ENCODE peak calls at places on chromosomes 16 and 17, in six cellular contexts. One of them, this sample, is unnamed.

GRCh38 chr17:74453665-74454196 is 12.7 kb upstream of the CD300A start:
- DNase-seq in non-pigmented ciliary epithelial cell: no peak
- DNase-seq in stimulated activated naive CD8-positive, alpha-beta T cell treated with anti-CD3 and anti-CD28 coated beads, Interleukin-15, Interleukin-2, amounts not matched to agents 100 U/mL and 50 U/mL, for 24 hours: no peak
- DNase-seq in germinal center: peak
- DNase-seq in naive thymus-derived CD4-positive, alpha-beta T cell: no peak
- DNase-seq in A172: no peak
- DNase-seq in this sample: peak

GRCh38 chr17:68600881-68601564 is at the start of gene FAM20A:
- DNase-seq in naive thymus-derived CD4-positive, alpha-beta T cell: no peak
- DNase-seq in non-pigmented ciliary epithelial cell: no peak
- DNase-seq in stimulated activated naive CD8-positive, alpha-beta T cell treated with anti-CD3 and anti-CD28 coated beads, Interleukin-15, Interleukin-2, amounts not matched to agents 100 U/mL and 50 U/mL, for 24 hours: peak
- DNase-seq in A172: no peak
- DNase-seq in germinal center: peak
- DNase-seq in this sample: no peak

GRCh38 chr17:37429039-37429438 is 22.4 kb downstream of the TADA2A start:
- DNase-seq in naive thymus-derived CD4-positive, alpha-beta T cell: no peak
- DNase-seq in stimulated activated naive CD8-positive, alpha-beta T cell treated with anti-CD3 and anti-CD28 coated beads, Interleukin-15, Interleukin-2, amounts not matched to agents 100 U/mL and 50 U/mL, for 24 hours: no peak
- DNase-seq in germinal center: no peak
- DNase-seq in A172: no peak
- DNase-seq in non-pigmented ciliary epithelial cell: no peak
- DNase-seq in this sample: no peak

GRCh38 chr17:2484876-2485275 is 26.8 kb downstream of the METTL16 start:
- DNase-seq in A172: no peak
- DNase-seq in non-pigmented ciliary epithelial cell: peak
- DNase-seq in germinal center: no peak
- DNase-seq in stimulated activated naive CD8-positive, alpha-beta T cell treated with anti-CD3 and anti-CD28 coated beads, Interleukin-15, Interleukin-2, amounts not matched to agents 100 U/mL and 50 U/mL, for 24 hours: no peak
- DNase-seq in naive thymus-derived CD4-positive, alpha-beta T cell: no peak
- DNase-seq in this sample: no peak

GRCh38 chr17:1865252-1866037 is 35.6 kb downstream of the RPA1 start:
- DNase-seq in non-pigmented ciliary epithelial cell: no peak
- DNase-seq in naive thymus-derived CD4-positive, alpha-beta T cell: peak
- DNase-seq in A172: peak
- DNase-seq in germinal center: peak
- DNase-seq in stimulated activated naive CD8-positive, alpha-beta T cell treated with anti-CD3 and anti-CD28 coated beads, Interleukin-15, Interleukin-2, amounts not matched to agents 100 U/mL and 50 U/mL, for 24 hours: peak
- DNase-seq in this sample: peak

GRCh38 chr17:8857919-8858318 is 9.6 kb downstream of the PIK3R6 start:
- DNase-seq in naive thymus-derived CD4-positive, alpha-beta T cell: peak
- DNase-seq in germinal center: no peak
- DNase-seq in non-pigmented ciliary epithelial cell: no peak
- DNase-seq in A172: peak
- DNase-seq in stimulated activated naive CD8-positive, alpha-beta T cell treated with anti-CD3 and anti-CD28 coated beads, Interleukin-15, Interleukin-2, amounts not matched to agents 100 U/mL and 50 U/mL, for 24 hours: peak
- DNase-seq in this sample: no peak

GRCh38 chr17:81512984-81513668 is 527 bp upstream of the ACTG1 start:
- DNase-seq in stimulated activated naive CD8-positive, alpha-beta T cell treated with anti-CD3 and anti-CD28 coated beads, Interleukin-15, Interleukin-2, amounts not matched to agents 100 U/mL and 50 U/mL, for 24 hours: peak
- DNase-seq in A172: peak
- DNase-seq in germinal center: peak
- DNase-seq in naive thymus-derived CD4-positive, alpha-beta T cell: peak
- DNase-seq in non-pigmented ciliary epithelial cell: no peak
- DNase-seq in this sample: peak

GRCh38 chr17:63381101-63381729 is 64.9 kb downstream of the CYB561 start:
- DNase-seq in A172: no peak
- DNase-seq in germinal center: no peak
- DNase-seq in naive thymus-derived CD4-positive, alpha-beta T cell: no peak
- DNase-seq in stimulated activated naive CD8-positive, alpha-beta T cell treated with anti-CD3 and anti-CD28 coated beads, Interleukin-15, Interleukin-2, amounts not matched to agents 100 U/mL and 50 U/mL, for 24 hours: no peak
- DNase-seq in non-pigmented ciliary epithelial cell: no peak
- DNase-seq in this sample: peak

GRCh38 chr17:58530655-58531054 is 16.2 kb upstream of the MTMR4 start:
- DNase-seq in germinal center: no peak
- DNase-seq in stimulated activated naive CD8-positive, alpha-beta T cell treated with anti-CD3 and anti-CD28 coated beads, Interleukin-15, Interleukin-2, amounts not matched to agents 100 U/mL and 50 U/mL, for 24 hours: no peak
- DNase-seq in naive thymus-derived CD4-positive, alpha-beta T cell: no peak
- DNase-seq in non-pigmented ciliary epithelial cell: no peak
- DNase-seq in A172: no peak
- DNase-seq in this sample: no peak

GRCh38 chr17:45690876-45691275 is 93.2 kb upstream of the CRHR1 start:
- DNase-seq in non-pigmented ciliary epithelial cell: no peak
- DNase-seq in stimulated activated naive CD8-positive, alpha-beta T cell treated with anti-CD3 and anti-CD28 coated beads, Interleukin-15, Interleukin-2, amounts not matched to agents 100 U/mL and 50 U/mL, for 24 hours: no peak
- DNase-seq in naive thymus-derived CD4-positive, alpha-beta T cell: no peak
- DNase-seq in germinal center: no peak
- DNase-seq in A172: no peak
- DNase-seq in this sample: no peak

GRCh38 chr17:61149862-61150362 is 249.7 kb upstream of the TBX2 start:
- DNase-seq in naive thymus-derived CD4-positive, alpha-beta T cell: no peak
- DNase-seq in A172: no peak
- DNase-seq in non-pigmented ciliary epithelial cell: no peak
- DNase-seq in stimulated activated naive CD8-positive, alpha-beta T cell treated with anti-CD3 and anti-CD28 coated beads, Interleukin-15, Interleukin-2, amounts not matched to agents 100 U/mL and 50 U/mL, for 24 hours: no peak
- DNase-seq in germinal center: no peak
- DNase-seq in this sample: no peak

GRCh38 chr17:36525888-36526287 is 8.8 kb downstream of the MYO19 start:
- DNase-seq in naive thymus-derived CD4-positive, alpha-beta T cell: no peak
- DNase-seq in A172: no peak
- DNase-seq in germinal center: no peak
- DNase-seq in stimulated activated naive CD8-positive, alpha-beta T cell treated with anti-CD3 and anti-CD28 coated beads, Interleukin-15, Interleukin-2, amounts not matched to agents 100 U/mL and 50 U/mL, for 24 hours: no peak
- DNase-seq in non-pigmented ciliary epithelial cell: no peak
- DNase-seq in this sample: no peak

GRCh38 chr17:2053380-2054261 is 1.3 kb upstream of the HIC1 start:
- DNase-seq in stimulated activated naive CD8-positive, alpha-beta T cell treated with anti-CD3 and anti-CD28 coated beads, Interleukin-15, Interleukin-2, amounts not matched to agents 100 U/mL and 50 U/mL, for 24 hours: peak
- DNase-seq in germinal center: peak
- DNase-seq in naive thymus-derived CD4-positive, alpha-beta T cell: peak
- DNase-seq in A172: no peak
- DNase-seq in non-pigmented ciliary epithelial cell: no peak
- DNase-seq in this sample: peak

GRCh38 chr17:31226373-31226772 is 70.7 kb downstream of the OMG start:
- DNase-seq in non-pigmented ciliary epithelial cell: no peak
- DNase-seq in A172: no peak
- DNase-seq in naive thymus-derived CD4-positive, alpha-beta T cell: no peak
- DNase-seq in germinal center: no peak
- DNase-seq in stimulated activated naive CD8-positive, alpha-beta T cell treated with anti-CD3 and anti-CD28 coated beads, Interleukin-15, Interleukin-2, amounts not matched to agents 100 U/mL and 50 U/mL, for 24 hours: no peak
- DNase-seq in this sample: no peak

GRCh38 chr17:42698736-42699414 is 16.5 kb downstream of the CNTNAP1 start:
- DNase-seq in germinal center: peak
- DNase-seq in non-pigmented ciliary epithelial cell: no peak
- DNase-seq in A172: peak
- DNase-seq in stimulated activated naive CD8-positive, alpha-beta T cell treated with anti-CD3 and anti-CD28 coated beads, Interleukin-15, Interleukin-2, amounts not matched to agents 100 U/mL and 50 U/mL, for 24 hours: no peak
- DNase-seq in naive thymus-derived CD4-positive, alpha-beta T cell: no peak
- DNase-seq in this sample: peak

GRCh38 chr17:49249292-49249794 is 18.8 kb upstream of the PHOSPHO1 start:
- DNase-seq in A172: peak
- DNase-seq in stimulated activated naive CD8-positive, alpha-beta T cell treated with anti-CD3 and anti-CD28 coated beads, Interleukin-15, Interleukin-2, amounts not matched to agents 100 U/mL and 50 U/mL, for 24 hours: no peak
- DNase-seq in naive thymus-derived CD4-positive, alpha-beta T cell: no peak
- DNase-seq in non-pigmented ciliary epithelial cell: no peak
- DNase-seq in germinal center: peak
- DNase-seq in this sample: peak

GRCh38 chr16:67406628-67407027 is 9.6 kb downstream of the ZDHHC1 start:
- DNase-seq in stimulated activated naive CD8-positive, alpha-beta T cell treated with anti-CD3 and anti-CD28 coated beads, Interleukin-15, Interleukin-2, amounts not matched to agents 100 U/mL and 50 U/mL, for 24 hours: no peak
- DNase-seq in A172: peak
- DNase-seq in germinal center: no peak
- DNase-seq in naive thymus-derived CD4-positive, alpha-beta T cell: no peak
- DNase-seq in non-pigmented ciliary epithelial cell: peak
- DNase-seq in this sample: no peak

GRCh38 chr16:48350716-48351115 is 34.5 kb downstream of the SIAH1 start:
- DNase-seq in naive thymus-derived CD4-positive, alpha-beta T cell: no peak
- DNase-seq in A172: peak
- DNase-seq in non-pigmented ciliary epithelial cell: no peak
- DNase-seq in stimulated activated naive CD8-positive, alpha-beta T cell treated with anti-CD3 and anti-CD28 coated beads, Interleukin-15, Interleukin-2, amounts not matched to agents 100 U/mL and 50 U/mL, for 24 hours: no peak
- DNase-seq in germinal center: no peak
- DNase-seq in this sample: no peak

GRCh38 chr16:70018254-70018653 is 67.1 kb downstream of the CLEC18A start:
- DNase-seq in naive thymus-derived CD4-positive, alpha-beta T cell: peak
- DNase-seq in stimulated activated naive CD8-positive, alpha-beta T cell treated with anti-CD3 and anti-CD28 coated beads, Interleukin-15, Interleukin-2, amounts not matched to agents 100 U/mL and 50 U/mL, for 24 hours: no peak
- DNase-seq in A172: peak
- DNase-seq in germinal center: peak
- DNase-seq in non-pigmented ciliary epithelial cell: no peak
- DNase-seq in this sample: peak

GRCh38 chr17:31392002-31392855 is 754 bp downstream of the RAB11FIP4 start:
- DNase-seq in germinal center: no peak
- DNase-seq in stimulated activated naive CD8-positive, alpha-beta T cell treated with anti-CD3 and anti-CD28 coated beads, Interleukin-15, Interleukin-2, amounts not matched to agents 100 U/mL and 50 U/mL, for 24 hours: no peak
- DNase-seq in non-pigmented ciliary epithelial cell: no peak
- DNase-seq in A172: no peak
- DNase-seq in naive thymus-derived CD4-positive, alpha-beta T cell: no peak
- DNase-seq in this sample: no peak

GRCh38 chr17:77476920-77477805 is 336.4 kb downstream of the SEC14L1 start:
- DNase-seq in stimulated activated naive CD8-positive, alpha-beta T cell treated with anti-CD3 and anti-CD28 coated beads, Interleukin-15, Interleukin-2, amounts not matched to agents 100 U/mL and 50 U/mL, for 24 hours: no peak
- DNase-seq in germinal center: no peak
- DNase-seq in non-pigmented ciliary epithelial cell: peak
- DNase-seq in A172: peak
- DNase-seq in naive thymus-derived CD4-positive, alpha-beta T cell: no peak
- DNase-seq in this sample: no peak

GRCh38 chr16:30758988-30759461 is 2.8 kb downstream of the CFAP119 start:
- DNase-seq in non-pigmented ciliary epithelial cell: no peak
- DNase-seq in A172: no peak
- DNase-seq in naive thymus-derived CD4-positive, alpha-beta T cell: no peak
- DNase-seq in stimulated activated naive CD8-positive, alpha-beta T cell treated with anti-CD3 and anti-CD28 coated beads, Interleukin-15, Interleukin-2, amounts not matched to agents 100 U/mL and 50 U/mL, for 24 hours: no peak
- DNase-seq in germinal center: no peak
- DNase-seq in this sample: no peak

GRCh38 chr16:54509406-54509931 is 222.9 kb upstream of the IRX3 start:
- DNase-seq in naive thymus-derived CD4-positive, alpha-beta T cell: no peak
- DNase-seq in non-pigmented ciliary epithelial cell: no peak
- DNase-seq in germinal center: no peak
- DNase-seq in A172: no peak
- DNase-seq in stimulated activated naive CD8-positive, alpha-beta T cell treated with anti-CD3 and anti-CD28 coated beads, Interleukin-15, Interleukin-2, amounts not matched to agents 100 U/mL and 50 U/mL, for 24 hours: no peak
- DNase-seq in this sample: no peak

This sample was measured in erythroblast.